ENCODE peak calls at places on chromosomes 16 and 17, in nine cellular contexts. S is stimulated activated CD4-positive, alpha-beta T cell treated with anti-CD3 and anti-CD28 coated beads, Interleukin-4, amount 100 ng/mL, for 24 hours; J is HFFc6; W is stimulated activated naive CD8-positive, alpha-beta T cell treated with anti-CD3 and anti-CD28 coated beads, Interleukin-15, Interleukin-2, amounts not matched to agents 100 U/mL and 50 U/mL, for 24 hours; Z is T-helper 2 cell; V is SJCRH30; G is mammary epithelial cell; Q is KG1; Y is substantia nigra. I is an unnamed sample.
A peak's percentile ranks its signal among the peaks of the same experiment; 100 is the strongest.

GRCh38 chr17:67520916-67521772 is 144.1 kb downstream of the PITPNC1 start:
- DNase-seq in Q (no peak), S (no peak), V (no peak), Y (no peak), Z (no peak), G (no peak), J (no peak), W (no peak), I (no peak)

GRCh38 chr17:76493505-76494167 is 7.6 kb downstream of the RHBDF2 start:
- DNase-seq in J (no peak), Q (no peak), Z (no peak), S (no peak), V (no peak), W (peak; percentile 47), Y (no peak), G (no peak), I (peak; percentile 47)

GRCh38 chr16:30633526-30633925 is 17.2 kb upstream of the PRR14 start:
- DNase-seq in V (no peak), W (no peak), J (no peak), Q (no peak), G (no peak), S (no peak), Z (no peak), Y (no peak), I (no peak)

GRCh38 chr17:246226-246625 is 64.8 kb upstream of the DOC2B start:
- DNase-seq in J (no peak), S (no peak), G (no peak), Y (no peak), Z (no peak), V (no peak), W (no peak), Q (no peak), I (no peak)

GRCh38 chr16:2038359-2039285 is 9.0 kb downstream of the NTHL1 start:
- DNase-seq in Q (no peak), J (no peak), S (no peak), Z (no peak), W (no peak), V (no peak), Y (no peak), G (no peak), I (peak; percentile 82)

GRCh38 chr16:57799619-57800212 is 2.6 kb downstream of the KIFC3 start:
- DNase-seq in Y (no peak), S (no peak), V (no peak), G (no peak), Q (peak; percentile 32), W (no peak), Z (no peak), J (no peak), I (no peak)

GRCh38 chr17:56739376-56739775 is 94.3 kb downstream of the C17orf67 start:
- DNase-seq in V (no peak), J (peak; percentile 28), Y (no peak), G (no peak), Z (no peak), W (no peak), Q (no peak), S (no peak), I (no peak)

GRCh38 chr17:61668486-61668885 is 77.5 kb upstream of the NACA2 start:
- DNase-seq in W (no peak), Z (no peak), S (no peak), J (no peak), G (no peak), Q (no peak), Y (no peak), V (no peak), I (no peak)

I was measured in right cardiac atrium.